ENCODE peak calls at places on chromosome 3, in six cellular contexts. G, N, Z, A, K and Y are unnamed samples.

GRCh38 chr3:100089802-100090668 is 24.3 kb downstream of the FILIP1L start:
- DNase-seq in G (no peak), N (peak; percentile 25), Z (no peak), A (peak; percentile 55), K (no peak), Y (no peak)

GRCh38 chr3:14472471-14473351 is 67.4 kb downstream of the GRIP2 start:
- DNase-seq in G (no peak), N (peak; percentile 79), Z (peak; percentile 87), A (peak; percentile 93), K (peak; percentile 78), Y (no peak)

GRCh38 chr3:35777065-35777464 is 137.7 kb downstream of the ARPP21 start:
- DNase-seq in G (no peak), N (no peak), Z (no peak), A (no peak), K (no peak), Y (no peak)

GRCh38 chr3:120425196-120425595 is 25.6 kb downstream of the FSTL1 start:
- DNase-seq in G (no peak), N (no peak), Z (no peak), A (no peak), K (no peak), Y (no peak)

GRCh38 chr3:123723527-123724168 is 138.8 kb upstream of the HACD2 start:
- DNase-seq in G (peak; percentile 35), N (peak; percentile 76), Z (peak; percentile 41), A (peak; percentile 58), K (no peak), Y (no peak)

GRCh38 chr3:9248232-9249191 is 934 bp downstream of the SRGAP3 start:
- DNase-seq in G (peak; percentile 71), N (peak; percentile 67), Z (no peak), A (no peak), K (no peak), Y (no peak)

GRCh38 chr3:42702066-42702951 is at the start of gene HHATL:
- DNase-seq in G (no peak), N (no peak), Z (no peak), A (no peak), K (peak; percentile 40), Y (no peak)

GRCh38 chr3:141650783-141651182 is 87.3 kb upstream of the RNF7 start:
- DNase-seq in G (no peak), N (no peak), Z (no peak), A (no peak), K (no peak), Y (no peak)

GRCh38 chr3:15952543-15953175 is 154.9 kb upstream of the ANKRD28 start:
- DNase-seq in G (no peak), N (no peak), Z (no peak), A (peak; percentile 8), K (no peak), Y (no peak)

GRCh38 chr3:51622402-51622801 is 48.6 kb upstream of the TEX264 start:
- DNase-seq in G (no peak), N (no peak), Z (no peak), A (peak; percentile 10), K (no peak), Y (no peak)

GRCh38 chr3:12479919-12480425 is 4.3 kb upstream of the TSEN2 start:
- DNase-seq in G (no peak), N (peak; percentile 57), Z (no peak), A (peak; percentile 8), K (no peak), Y (no peak)

GRCh38 chr3:11198070-11198469 is 43.8 kb downstream of the HRH1 start:
- DNase-seq in G (no peak), N (no peak), Z (no peak), A (no peak), K (no peak), Y (no peak)

GRCh38 chr3:115227461-115227860 is 80.4 kb upstream of the ZBTB20 start:
- DNase-seq in G (no peak), N (no peak), Z (no peak), A (no peak), K (no peak), Y (no peak)

GRCh38 chr3:35772364-35773009 is 133.2 kb downstream of the ARPP21 start:
- DNase-seq in G (peak; percentile 5), N (no peak), Z (no peak), A (peak; percentile 3), K (no peak), Y (no peak)

GRCh38 chr3:132660056-132660744 is at the start of gene UBA5:
- DNase-seq in G (peak; percentile 70), N (peak; percentile 71), Z (peak; percentile 64), A (peak; percentile 52), K (peak; percentile 79), Y (no peak)

GRCh38 chr3:99920530-99921376 is 103.1 kb downstream of the CMSS1 start:
- DNase-seq in G (no peak), N (peak; percentile 11), Z (peak; percentile 33), A (no peak), K (peak; percentile 59), Y (peak; percentile 54)

GRCh38 chr3:170044280-170044679 is 6.5 kb downstream of the GPR160 start:
- DNase-seq in G (no peak), N (no peak), Z (no peak), A (no peak), K (no peak), Y (no peak)

GRCh38 chr3:176807938-176808337 is 389.3 kb downstream of the TBL1XR1 start:
- DNase-seq in G (no peak), N (no peak), Z (no peak), A (no peak), K (no peak), Y (no peak)

GRCh38 chr3:52839268-52839575 is 4.4 kb upstream of the MUSTN1 start:
- DNase-seq in G (no peak), N (no peak), Z (no peak), A (no peak), K (no peak), Y (no peak)

GRCh38 chr3:183533410-183534132 is 21.9 kb downstream of the KLHL6 start:
- DNase-seq in G (no peak), N (no peak), Z (no peak), A (no peak), K (peak; percentile 65), Y (no peak)

GRCh38 chr3:156818890-156819289 is 7.3 kb upstream of the LEKR1 start:
- DNase-seq in G (peak; percentile 86), N (peak; percentile 82), Z (no peak), A (peak; percentile 91), K (no peak), Y (peak; percentile 48)

GRCh38 chr3:156816091-156816793 is 9.9 kb upstream of the LEKR1 start:
- DNase-seq in G (no peak), N (no peak), Z (peak; percentile 46), A (peak; percentile 65), K (peak; percentile 52), Y (no peak)

GRCh38 chr3:156817931-156818765 is 8.0 kb upstream of the LEKR1 start:
- DNase-seq in G (no peak), N (no peak), Z (no peak), A (no peak), K (no peak), Y (no peak)

GRCh38 chr3:156814295-156814694 is 11.9 kb upstream of the LEKR1 start:
- DNase-seq in G (no peak), N (peak; percentile 24), Z (no peak), A (no peak), K (no peak), Y (no peak)

GRCh38 chr3:156816794-156817741 is 9.1 kb upstream of the LEKR1 start:
- DNase-seq in G (peak; percentile 76), N (peak; percentile 51), Z (peak; percentile 77), A (peak; percentile 77), K (peak; percentile 94), Y (no peak)
- H3K27ac ChIP-seq in G (peak overlapping the region; percentile 87), N (peak overlapping the region; percentile 98), Z (peak overlapping the region; percentile 62), A (peak overlapping the region; percentile 98), K (peak overlapping the region; percentile 91), Y (peak overlapping the region; percentile 99)

GRCh38 chr3:30471076-30471475 is 135.3 kb upstream of the TGFBR2 start:
- DNase-seq in G (no peak), N (no peak), Z (no peak), A (peak; percentile 88), K (no peak), Y (no peak)
- H3K27ac ChIP-seq in G (no peak overlapping the region), N (no peak overlapping the region), Z (no peak overlapping the region), A (no peak overlapping the region), K (no peak overlapping the region), Y (no peak overlapping the region)

GRCh38 chr3:44939581-44940036 is 36.4 kb downstream of the ZDHHC3 start:
- DNase-seq in G (no peak), N (no peak), Z (no peak), A (peak; percentile 16), K (peak; percentile 81), Y (no peak)
- H3K27ac ChIP-seq in G (no peak overlapping the region), N (peak overlapping the region; percentile 15), Z (no peak overlapping the region), A (no peak overlapping the region), K (peak overlapping the region; percentile 60), Y (no peak overlapping the region)

DNA sequence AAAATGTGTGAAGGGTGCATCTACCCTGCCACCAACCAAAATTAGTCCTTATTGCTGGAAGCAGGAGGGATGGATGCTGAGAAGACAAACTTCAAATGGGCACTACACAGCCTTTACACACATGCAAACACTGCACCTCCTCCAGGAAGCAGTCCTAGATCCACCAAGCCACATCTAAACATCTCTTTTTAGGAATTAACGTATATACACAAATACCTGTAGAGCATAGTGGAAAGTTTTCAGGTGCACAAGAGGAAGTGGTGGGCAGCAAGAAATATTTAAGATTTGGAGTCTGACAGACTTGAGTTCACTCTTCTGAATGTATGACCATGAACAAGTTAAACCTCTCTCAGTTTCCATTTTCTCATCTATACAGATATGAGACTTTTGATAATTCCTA is 456.6 kb upstream of the PROK2 start:
- DNase-seq in G (no peak), N (no peak), Z (no peak), A (no peak), K (no peak), Y (no peak)
- H3K27ac ChIP-seq in G (no peak overlapping the region), N (no peak overlapping the region), Z (no peak overlapping the region), A (no peak overlapping the region), K (no peak overlapping the region), Y (no peak overlapping the region)

GRCh38 chr3:122101646-122102045 is 46.5 kb downstream of the CD86 start:
- DNase-seq in G (peak; percentile 27), N (peak; percentile 26), Z (no peak), A (peak; percentile 20), K (no peak), Y (peak; percentile 36)

GRCh38 chr3:122100591-122101491 is 45.7 kb downstream of the CD86 start:
- DNase-seq in G (no peak), N (no peak), Z (no peak), A (no peak), K (no peak), Y (no peak)

GRCh38 chr3:122104515-122105194 is 49.5 kb downstream of the CD86 start:
- DNase-seq in G (no peak), N (no peak), Z (no peak), A (no peak), K (no peak), Y (no peak)

GRCh38 chr3:122103821-122104514 is 48.8 kb downstream of the CD86 start:
- DNase-seq in G (no peak), N (no peak), Z (no peak), A (no peak), K (no peak), Y (no peak)

GRCh38 chr3:122102191-122102935 is 47.2 kb downstream of the CD86 start:
- DNase-seq in G (no peak), N (no peak), Z (no peak), A (no peak), K (no peak), Y (no peak)
- H3K27ac ChIP-seq in G (no peak overlapping the region), N (no peak overlapping the region), Z (no peak overlapping the region), A (no peak overlapping the region), K (no peak overlapping the region), Y (no peak overlapping the region)

DNA sequence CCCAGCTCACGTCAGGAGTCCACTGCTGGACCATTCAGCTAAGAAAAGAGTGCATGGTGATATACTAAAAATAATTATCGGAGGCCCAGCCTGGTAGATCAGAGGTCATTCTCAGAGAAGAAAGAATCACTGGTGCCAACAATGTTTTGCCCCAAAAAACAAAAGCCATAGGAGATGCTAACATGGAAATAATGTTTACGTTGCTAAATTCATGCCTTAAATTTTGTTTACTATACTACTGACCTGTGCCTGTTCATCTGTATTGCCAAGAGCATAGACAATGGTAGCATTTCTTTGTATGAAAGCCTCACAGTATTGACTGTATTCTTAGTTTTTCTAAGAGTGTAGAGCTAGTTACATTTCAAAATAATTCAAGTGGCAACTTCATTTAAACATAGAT is 138.1 kb upstream of the GPR149 start:
- DNase-seq in G (no peak), N (no peak), Z (no peak), A (no peak), K (no peak), Y (no peak)
- H3K27ac ChIP-seq in G (no peak overlapping the region), N (no peak overlapping the region), Z (no peak overlapping the region), A (no peak overlapping the region), K (no peak overlapping the region), Y (no peak overlapping the region)